ENCODE peak calls at places on chromosome 15, in ten cellular contexts. U is small intestine; H is T-helper 2 cell; P is NAMALWA; G is DMS153; S is CD8-positive, alpha-beta memory T cell; C is cardiac fibroblast; K is NCI-H510A treated with DMSO at 0.1 percent for 48 hours; J is activated T-helper 1 cell treated with Interleukin-2 at 50 U/mL for 16 hours; I is activated CD8-positive, alpha-beta memory T cell treated with anti-CD3 and anti-CD28 coated beads for 4 hours. V is an unnamed sample.
A peak's percentile ranks its signal among the peaks of the same experiment; 100 is the strongest.

GRCh38 chr15:63430766-63431451 is 49.3 kb upstream of the CA12 start:
- DNase-seq in U (peak; percentile 6), H (no peak), P (no peak), G (no peak), S (no peak), C (peak; percentile 63), K (no peak), J (no peak), I (no peak), V (no peak)

GRCh38 chr15:49490963-49491362 is 67.9 kb downstream of the FGF7 start:
- DNase-seq in U (no peak), H (no peak), P (no peak), G (no peak), S (no peak), C (peak; percentile 65), K (no peak), J (no peak), I (no peak), V (no peak)

GRCh38 chr15:70530035-70530499 is 233.3 kb downstream of the UACA start:
- DNase-seq in U (no peak), H (no peak), P (no peak), G (no peak), S (no peak), C (no peak), K (no peak), J (no peak), I (no peak), V (no peak)

GRCh38 chr15:72302955-72303354 is 17.0 kb downstream of the CELF6 start:
- DNase-seq in U (no peak), H (no peak), P (no peak), G (no peak), S (no peak), C (no peak), K (no peak), J (no peak), I (no peak), V (no peak)

GRCh38 chr15:48631191-48631770 is 14.2 kb downstream of the FBN1 start:
- DNase-seq in U (no peak), H (no peak), P (no peak), G (no peak), S (no peak), C (peak; percentile 64), K (no peak), J (no peak), I (no peak), V (no peak)

GRCh38 chr15:29857196-29857595 is 34.9 kb upstream of the TJP1 start:
- DNase-seq in U (no peak), H (no peak), P (peak; percentile 13), G (no peak), S (no peak), C (peak; percentile 33), K (no peak), J (no peak), I (no peak), V (no peak)

GRCh38 chr15:44145495-44145894 is 49.6 kb downstream of the FRMD5 start:
- DNase-seq in U (no peak), H (no peak), P (no peak), G (no peak), S (no peak), C (no peak), K (no peak), J (no peak), I (no peak), V (no peak)

GRCh38 chr15:100114100-100114499 is 227.7 kb downstream of the ADAMTS17 start:
- DNase-seq in U (no peak), H (no peak), P (no peak), G (peak; percentile 0), S (no peak), C (peak; percentile 90), K (no peak), J (no peak), I (no peak), V (peak; percentile 74)

V was measured in body of pancreas.